ENCODE peak calls at places on chromosomes 3 and 15, in nine cellular contexts. K is astrocyte of the cerebellum; U is NCI-H1436; V is transverse colon; G is stimulated activated CD8-positive, alpha-beta memory T cell treated with anti-CD3 and anti-CD28 coated beads, Interleukin-12 subunit alpha, Interleukin-12 subunit beta, amount 100 ng/mL, for 4 hours; M is Right ventricle myocardium superior; Y is AG08395; E is CD8-positive, alpha-beta T cell; O is activated gamma-delta T cell treated with Interleukin-2 at 50 U/mL for 16 hours. P is an unnamed sample.

GRCh38 chr15:35507932-35508638 is 37.9 kb downstream of the DPH6 start:
- DNase-seq in K (no peak), U (no peak), V (no peak), G (no peak), M (no peak), Y (no peak), E (no peak), O (no peak), P (no peak)

GRCh38 chr15:78157203-78157602 is 8.0 kb downstream of the IDH3A start:
- DNase-seq in K (no peak), U (no peak), V (no peak), G (no peak), M (no peak), Y (no peak), E (no peak), O (no peak), P (no peak)

GRCh38 chr15:73518180-73518862 is 75.4 kb downstream of the REC114 start:
- DNase-seq in K (no peak), U (no peak), V (no peak), G (no peak), M (no peak), Y (no peak), E (no peak), O (no peak), P (no peak)

GRCh38 chr15:70559223-70559823 is 204.0 kb downstream of the UACA start:
- DNase-seq in K (no peak), U (no peak), V (peak), G (peak), M (no peak), Y (peak), E (peak), O (peak), P (peak)

GRCh38 chr3:105352976-105353375 is 13.7 kb upstream of the ALCAM start:
- DNase-seq in K (no peak), U (no peak), V (no peak), G (no peak), M (no peak), Y (no peak), E (no peak), O (no peak), P (no peak)

GRCh38 chr15:25903024-25903581 is 40.0 kb upstream of the ATP10A start:
- DNase-seq in K (no peak), U (no peak), V (no peak), G (no peak), M (no peak), Y (peak), E (no peak), O (no peak), P (no peak)

GRCh38 chr3:157127831-157128767 is 31.8 kb downstream of the CCNL1 start:
- DNase-seq in K (no peak), U (peak), V (no peak), G (peak), M (peak), Y (peak), E (peak), O (peak), P (peak)

GRCh38 chr15:43514241-43515057 is 3.0 kb upstream of the MAP1A start:
- DNase-seq in K (no peak), U (no peak), V (peak), G (no peak), M (peak), Y (no peak), E (no peak), O (no peak), P (no peak)

GRCh38 chr15:34084086-34084485 is 17.6 kb downstream of the EMC7 start:
- DNase-seq in K (no peak), U (no peak), V (peak), G (no peak), M (no peak), Y (peak), E (no peak), O (no peak), P (peak)

GRCh38 chr3:171225698-171226097 is 199.2 kb upstream of the SLC2A2 start:
- DNase-seq in K (peak), U (no peak), V (no peak), G (no peak), M (no peak), Y (peak), E (no peak), O (no peak), P (no peak)

GRCh38 chr3:150239764-150240163 is 168.3 kb upstream of the TSC22D2 start:
- DNase-seq in K (no peak), U (no peak), V (no peak), G (no peak), M (no peak), Y (no peak), E (no peak), O (no peak), P (no peak)

GRCh38 chr3:71987828-71988227 is 202.9 kb upstream of the PROK2 start:
- DNase-seq in K (peak), U (no peak), V (no peak), G (no peak), M (no peak), Y (peak), E (no peak), O (no peak), P (no peak)

GRCh38 chr3:175057406-175057805 is 198.3 kb downstream of the NAALADL2 start:
- DNase-seq in K (no peak), U (no peak), V (no peak), G (no peak), M (no peak), Y (no peak), E (no peak), O (no peak), P (no peak)

GRCh38 chr15:101063891-101064794 is 145.0 kb downstream of the LRRK1 start:
- DNase-seq in K (no peak), U (no peak), V (peak), G (no peak), M (peak), Y (no peak), E (no peak), O (no peak), P (peak)

GRCh38 chr3:155753038-155753647 is 8.3 kb upstream of the PLCH1 start:
- DNase-seq in K (peak), U (peak), V (no peak), G (no peak), M (no peak), Y (no peak), E (no peak), O (no peak), P (no peak)

GRCh38 chr3:26962419-26963355 is 340.1 kb downstream of the LRRC3B start:
- DNase-seq in K (no peak), U (no peak), V (no peak), G (no peak), M (no peak), Y (no peak), E (no peak), O (no peak), P (no peak)

GRCh38 chr3:58955308-58955707 is 94.5 kb downstream of the CFAP20DC start:
- DNase-seq in K (no peak), U (no peak), V (no peak), G (no peak), M (no peak), Y (no peak), E (no peak), O (no peak), P (no peak)